ENCODE peak calls at places on chromosomes 11 and 22, in five cellular contexts. One of them, this sample, is unnamed.

GRCh38 chr11:1122356-1123002 is 35.3 kb upstream of the MUC5AC start:
- DNase-seq in stimulated activated CD8-positive, alpha-beta memory T cell treated with anti-CD3 and anti-CD28 coated beads, Interleukin-12 subunit alpha, Interleukin-12 subunit beta, amount 100 ng/mL, for 4 hours: no peak
- DNase-seq in T1000: no peak
- DNase-seq in midbrain: no peak
- DNase-seq in activated CD4-positive, alpha-beta T cell treated with anti-CD3 and anti-CD28 coated beads, Interleukin-2, amount 50 U/mL, for 24 hours: no peak
- DNase-seq in this sample: no peak

GRCh38 chr11:115613986-115614625 is 109.9 kb upstream of the CADM1 start:
- DNase-seq in stimulated activated CD8-positive, alpha-beta memory T cell treated with anti-CD3 and anti-CD28 coated beads, Interleukin-12 subunit alpha, Interleukin-12 subunit beta, amount 100 ng/mL, for 4 hours: no peak
- DNase-seq in T1000: peak; percentile 36
- DNase-seq in midbrain: no peak
- DNase-seq in activated CD4-positive, alpha-beta T cell treated with anti-CD3 and anti-CD28 coated beads, Interleukin-2, amount 50 U/mL, for 24 hours: no peak
- DNase-seq in this sample: no peak

GRCh38 chr11:77009533-77010160 is 24.6 kb upstream of the B3GNT6 start:
- DNase-seq in stimulated activated CD8-positive, alpha-beta memory T cell treated with anti-CD3 and anti-CD28 coated beads, Interleukin-12 subunit alpha, Interleukin-12 subunit beta, amount 100 ng/mL, for 4 hours: no peak
- DNase-seq in T1000: no peak
- DNase-seq in midbrain: no peak
- DNase-seq in activated CD4-positive, alpha-beta T cell treated with anti-CD3 and anti-CD28 coated beads, Interleukin-2, amount 50 U/mL, for 24 hours: no peak
- DNase-seq in this sample: no peak

GRCh38 chr22:38313384-38313955 is 3.8 kb downstream of the CSNK1E start:
- DNase-seq in stimulated activated CD8-positive, alpha-beta memory T cell treated with anti-CD3 and anti-CD28 coated beads, Interleukin-12 subunit alpha, Interleukin-12 subunit beta, amount 100 ng/mL, for 4 hours: no peak
- DNase-seq in T1000: peak; percentile 62
- DNase-seq in midbrain: peak; percentile 42
- DNase-seq in activated CD4-positive, alpha-beta T cell treated with anti-CD3 and anti-CD28 coated beads, Interleukin-2, amount 50 U/mL, for 24 hours: no peak
- DNase-seq in this sample: no peak

GRCh38 chr11:34161812-34162506 is 56.5 kb downstream of the NAT10 start:
- DNase-seq in stimulated activated CD8-positive, alpha-beta memory T cell treated with anti-CD3 and anti-CD28 coated beads, Interleukin-12 subunit alpha, Interleukin-12 subunit beta, amount 100 ng/mL, for 4 hours: peak; percentile 19
- DNase-seq in T1000: peak; percentile 28
- DNase-seq in midbrain: no peak
- DNase-seq in activated CD4-positive, alpha-beta T cell treated with anti-CD3 and anti-CD28 coated beads, Interleukin-2, amount 50 U/mL, for 24 hours: no peak
- DNase-seq in this sample: no peak

GRCh38 chr22:20155330-20156041 is 4.6 kb upstream of the CCDC188 start:
- DNase-seq in stimulated activated CD8-positive, alpha-beta memory T cell treated with anti-CD3 and anti-CD28 coated beads, Interleukin-12 subunit alpha, Interleukin-12 subunit beta, amount 100 ng/mL, for 4 hours: no peak
- DNase-seq in T1000: peak; percentile 74
- DNase-seq in midbrain: peak; percentile 66
- DNase-seq in activated CD4-positive, alpha-beta T cell treated with anti-CD3 and anti-CD28 coated beads, Interleukin-2, amount 50 U/mL, for 24 hours: no peak
- DNase-seq in this sample: peak; percentile 71

GRCh38 chr11:2752204-2752772 is 52.5 kb upstream of the KCNQ1OT1 start:
- DNase-seq in stimulated activated CD8-positive, alpha-beta memory T cell treated with anti-CD3 and anti-CD28 coated beads, Interleukin-12 subunit alpha, Interleukin-12 subunit beta, amount 100 ng/mL, for 4 hours: no peak
- DNase-seq in T1000: no peak
- DNase-seq in midbrain: no peak
- DNase-seq in activated CD4-positive, alpha-beta T cell treated with anti-CD3 and anti-CD28 coated beads, Interleukin-2, amount 50 U/mL, for 24 hours: no peak
- DNase-seq in this sample: no peak

GRCh38 chr22:26259510-26259909 is 90.2 kb downstream of the SEZ6L start:
- DNase-seq in stimulated activated CD8-positive, alpha-beta memory T cell treated with anti-CD3 and anti-CD28 coated beads, Interleukin-12 subunit alpha, Interleukin-12 subunit beta, amount 100 ng/mL, for 4 hours: no peak
- DNase-seq in T1000: no peak
- DNase-seq in midbrain: no peak
- DNase-seq in activated CD4-positive, alpha-beta T cell treated with anti-CD3 and anti-CD28 coated beads, Interleukin-2, amount 50 U/mL, for 24 hours: no peak
- DNase-seq in this sample: no peak

GRCh38 chr11:2517016-2517385 is 72.2 kb downstream of the KCNQ1 start:
- DNase-seq in stimulated activated CD8-positive, alpha-beta memory T cell treated with anti-CD3 and anti-CD28 coated beads, Interleukin-12 subunit alpha, Interleukin-12 subunit beta, amount 100 ng/mL, for 4 hours: no peak
- DNase-seq in T1000: no peak
- DNase-seq in midbrain: no peak
- DNase-seq in activated CD4-positive, alpha-beta T cell treated with anti-CD3 and anti-CD28 coated beads, Interleukin-2, amount 50 U/mL, for 24 hours: no peak
- DNase-seq in this sample: no peak

GRCh38 chr11:65298655-65299179 is 15.9 kb upstream of the CDC42EP2 start:
- DNase-seq in stimulated activated CD8-positive, alpha-beta memory T cell treated with anti-CD3 and anti-CD28 coated beads, Interleukin-12 subunit alpha, Interleukin-12 subunit beta, amount 100 ng/mL, for 4 hours: no peak
- DNase-seq in T1000: no peak
- DNase-seq in midbrain: no peak
- DNase-seq in activated CD4-positive, alpha-beta T cell treated with anti-CD3 and anti-CD28 coated beads, Interleukin-2, amount 50 U/mL, for 24 hours: no peak
- DNase-seq in this sample: peak; percentile 84

GRCh38 chr11:122294041-122294440 is 178.0 kb upstream of the BLID start:
- DNase-seq in stimulated activated CD8-positive, alpha-beta memory T cell treated with anti-CD3 and anti-CD28 coated beads, Interleukin-12 subunit alpha, Interleukin-12 subunit beta, amount 100 ng/mL, for 4 hours: no peak
- DNase-seq in T1000: no peak
- DNase-seq in midbrain: no peak
- DNase-seq in activated CD4-positive, alpha-beta T cell treated with anti-CD3 and anti-CD28 coated beads, Interleukin-2, amount 50 U/mL, for 24 hours: no peak
- DNase-seq in this sample: no peak

GRCh38 chr11:79762271-79762935 is 321.6 kb upstream of the TENM4 start:
- DNase-seq in stimulated activated CD8-positive, alpha-beta memory T cell treated with anti-CD3 and anti-CD28 coated beads, Interleukin-12 subunit alpha, Interleukin-12 subunit beta, amount 100 ng/mL, for 4 hours: no peak
- DNase-seq in T1000: no peak
- DNase-seq in midbrain: peak; percentile 9
- DNase-seq in activated CD4-positive, alpha-beta T cell treated with anti-CD3 and anti-CD28 coated beads, Interleukin-2, amount 50 U/mL, for 24 hours: no peak
- DNase-seq in this sample: no peak

GRCh38 chr11:13140028-13140870 is 131.1 kb downstream of the RASSF10 start:
- DNase-seq in stimulated activated CD8-positive, alpha-beta memory T cell treated with anti-CD3 and anti-CD28 coated beads, Interleukin-12 subunit alpha, Interleukin-12 subunit beta, amount 100 ng/mL, for 4 hours: no peak
- DNase-seq in T1000: peak; percentile 71
- DNase-seq in midbrain: no peak
- DNase-seq in activated CD4-positive, alpha-beta T cell treated with anti-CD3 and anti-CD28 coated beads, Interleukin-2, amount 50 U/mL, for 24 hours: no peak
- DNase-seq in this sample: no peak

GRCh38 chr11:12318791-12319733 is 58.3 kb upstream of the PARVA start:
- DNase-seq in stimulated activated CD8-positive, alpha-beta memory T cell treated with anti-CD3 and anti-CD28 coated beads, Interleukin-12 subunit alpha, Interleukin-12 subunit beta, amount 100 ng/mL, for 4 hours: no peak
- DNase-seq in T1000: no peak
- DNase-seq in midbrain: no peak
- DNase-seq in activated CD4-positive, alpha-beta T cell treated with anti-CD3 and anti-CD28 coated beads, Interleukin-2, amount 50 U/mL, for 24 hours: no peak
- DNase-seq in this sample: no peak

GRCh38 chr11:44633641-44634040 is 68.2 kb downstream of the CD82 start:
- DNase-seq in stimulated activated CD8-positive, alpha-beta memory T cell treated with anti-CD3 and anti-CD28 coated beads, Interleukin-12 subunit alpha, Interleukin-12 subunit beta, amount 100 ng/mL, for 4 hours: no peak
- DNase-seq in T1000: no peak
- DNase-seq in midbrain: no peak
- DNase-seq in activated CD4-positive, alpha-beta T cell treated with anti-CD3 and anti-CD28 coated beads, Interleukin-2, amount 50 U/mL, for 24 hours: no peak
- DNase-seq in this sample: no peak

GRCh38 chr11:65382804-65383368 is 440 bp upstream of the SLC25A45 start:
- DNase-seq in stimulated activated CD8-positive, alpha-beta memory T cell treated with anti-CD3 and anti-CD28 coated beads, Interleukin-12 subunit alpha, Interleukin-12 subunit beta, amount 100 ng/mL, for 4 hours: no peak
- DNase-seq in T1000: no peak
- DNase-seq in midbrain: peak; percentile 71
- DNase-seq in activated CD4-positive, alpha-beta T cell treated with anti-CD3 and anti-CD28 coated beads, Interleukin-2, amount 50 U/mL, for 24 hours: no peak
- DNase-seq in this sample: no peak

GRCh38 chr11:119684361-119685072 is 44.5 kb downstream of the NECTIN1 start:
- DNase-seq in stimulated activated CD8-positive, alpha-beta memory T cell treated with anti-CD3 and anti-CD28 coated beads, Interleukin-12 subunit alpha, Interleukin-12 subunit beta, amount 100 ng/mL, for 4 hours: no peak
- DNase-seq in T1000: peak; percentile 1
- DNase-seq in midbrain: no peak
- DNase-seq in activated CD4-positive, alpha-beta T cell treated with anti-CD3 and anti-CD28 coated beads, Interleukin-2, amount 50 U/mL, for 24 hours: no peak
- DNase-seq in this sample: no peak

GRCh38 chr11:3156661-3157311 is 8.3 kb downstream of the OSBPL5 start:
- DNase-seq in stimulated activated CD8-positive, alpha-beta memory T cell treated with anti-CD3 and anti-CD28 coated beads, Interleukin-12 subunit alpha, Interleukin-12 subunit beta, amount 100 ng/mL, for 4 hours: no peak
- DNase-seq in T1000: no peak
- DNase-seq in midbrain: no peak
- DNase-seq in activated CD4-positive, alpha-beta T cell treated with anti-CD3 and anti-CD28 coated beads, Interleukin-2, amount 50 U/mL, for 24 hours: no peak
- DNase-seq in this sample: no peak

GRCh38 chr22:18108187-18108586 is 2.4 kb upstream of the TUBA8 start:
- DNase-seq in stimulated activated CD8-positive, alpha-beta memory T cell treated with anti-CD3 and anti-CD28 coated beads, Interleukin-12 subunit alpha, Interleukin-12 subunit beta, amount 100 ng/mL, for 4 hours: no peak
- DNase-seq in T1000: no peak
- DNase-seq in midbrain: no peak
- DNase-seq in activated CD4-positive, alpha-beta T cell treated with anti-CD3 and anti-CD28 coated beads, Interleukin-2, amount 50 U/mL, for 24 hours: no peak
- DNase-seq in this sample: no peak

GRCh38 chr11:8709002-8709672 is 26.5 kb downstream of the RPL27A start:
- DNase-seq in stimulated activated CD8-positive, alpha-beta memory T cell treated with anti-CD3 and anti-CD28 coated beads, Interleukin-12 subunit alpha, Interleukin-12 subunit beta, amount 100 ng/mL, for 4 hours: no peak
- DNase-seq in T1000: peak; percentile 14
- DNase-seq in midbrain: peak; percentile 21
- DNase-seq in activated CD4-positive, alpha-beta T cell treated with anti-CD3 and anti-CD28 coated beads, Interleukin-2, amount 50 U/mL, for 24 hours: no peak
- DNase-seq in this sample: no peak

GRCh38 chr11:3036419-3036818 is 20.8 kb downstream of the CARS1 start:
- DNase-seq in stimulated activated CD8-positive, alpha-beta memory T cell treated with anti-CD3 and anti-CD28 coated beads, Interleukin-12 subunit alpha, Interleukin-12 subunit beta, amount 100 ng/mL, for 4 hours: no peak
- DNase-seq in T1000: no peak
- DNase-seq in midbrain: peak; percentile 33
- DNase-seq in activated CD4-positive, alpha-beta T cell treated with anti-CD3 and anti-CD28 coated beads, Interleukin-2, amount 50 U/mL, for 24 hours: no peak
- DNase-seq in this sample: no peak

GRCh38 chr11:22163394-22163797 is 29.5 kb upstream of the ANO5 start:
- DNase-seq in stimulated activated CD8-positive, alpha-beta memory T cell treated with anti-CD3 and anti-CD28 coated beads, Interleukin-12 subunit alpha, Interleukin-12 subunit beta, amount 100 ng/mL, for 4 hours: no peak
- DNase-seq in T1000: no peak
- DNase-seq in midbrain: no peak
- DNase-seq in activated CD4-positive, alpha-beta T cell treated with anti-CD3 and anti-CD28 coated beads, Interleukin-2, amount 50 U/mL, for 24 hours: no peak
- DNase-seq in this sample: no peak

This sample was measured in putamen.